ENCODE peak calls at places on chromosomes 5 and 9, in ten cellular contexts. One of them, this sample, is unnamed.

GRCh38 chr9:108761530-108762347 is 94.0 kb downstream of the ACTL7B start:
- DNase-seq in RWPE1: peak; percentile 94
- DNase-seq in neural crest cell: peak; percentile 60
- DNase-seq in fibroblast of pulmonary artery: peak; percentile 69
- DNase-seq in HCT116: peak; percentile 33
- DNase-seq in cardiac muscle cell: peak; percentile 69
- DNase-seq in AG04449: no peak
- DNase-seq in BE2C: peak; percentile 60
- DNase-seq in prostate gland: peak; percentile 60
- DNase-seq in ovary: no peak
- DNase-seq in this sample: peak; percentile 66

GRCh38 chr9:6230037-6230778 is 14.6 kb downstream of the IL33 start:
- DNase-seq in fibroblast of pulmonary artery: peak; percentile 79
- DNase-seq in cardiac muscle cell: no peak
- DNase-seq in prostate gland: no peak
- DNase-seq in AG04449: no peak
- DNase-seq in RWPE1: peak; percentile 44
- DNase-seq in neural crest cell: no peak
- DNase-seq in HCT116: no peak
- DNase-seq in ovary: no peak
- DNase-seq in BE2C: no peak
- DNase-seq in this sample: no peak

GRCh38 chr9:109176386-109176785 is 9.3 kb upstream of the FRRS1L start:
- DNase-seq in ovary: no peak
- DNase-seq in neural crest cell: no peak
- DNase-seq in cardiac muscle cell: no peak
- DNase-seq in HCT116: no peak
- DNase-seq in AG04449: no peak
- DNase-seq in fibroblast of pulmonary artery: no peak
- DNase-seq in BE2C: no peak
- DNase-seq in prostate gland: no peak
- DNase-seq in RWPE1: no peak
- DNase-seq in this sample: peak; percentile 26

GRCh38 chr9:134378901-134379338 is 52.7 kb downstream of the RXRA start:
- DNase-seq in BE2C: peak; percentile 46
- DNase-seq in RWPE1: peak; percentile 91
- DNase-seq in HCT116: peak; percentile 37
- DNase-seq in cardiac muscle cell: no peak
- DNase-seq in fibroblast of pulmonary artery: peak; percentile 42
- DNase-seq in ovary: peak; percentile 56
- DNase-seq in neural crest cell: no peak
- DNase-seq in AG04449: no peak
- DNase-seq in prostate gland: peak; percentile 94
- DNase-seq in this sample: no peak

GRCh38 chr5:77645158-77645994 is 6.9 kb upstream of the OTP start:
- DNase-seq in RWPE1: no peak
- DNase-seq in HCT116: peak; percentile 29
- DNase-seq in ovary: no peak
- DNase-seq in prostate gland: no peak
- DNase-seq in cardiac muscle cell: peak; percentile 82
- DNase-seq in fibroblast of pulmonary artery: no peak
- DNase-seq in neural crest cell: no peak
- DNase-seq in BE2C: peak; percentile 74
- DNase-seq in AG04449: no peak
- DNase-seq in this sample: peak; percentile 78

GRCh38 chr9:73149371-73150067 is 2.1 kb upstream of the ANXA1 start:
- DNase-seq in fibroblast of pulmonary artery: peak; percentile 85
- DNase-seq in neural crest cell: no peak
- DNase-seq in BE2C: no peak
- DNase-seq in prostate gland: no peak
- DNase-seq in RWPE1: peak; percentile 88
- DNase-seq in AG04449: peak; percentile 52
- DNase-seq in cardiac muscle cell: no peak
- DNase-seq in HCT116: peak; percentile 69
- DNase-seq in ovary: no peak
- DNase-seq in this sample: no peak

GRCh38 chr9:119868694-119869093 is 499.5 kb upstream of the BRINP1 start:
- DNase-seq in cardiac muscle cell: no peak
- DNase-seq in AG04449: no peak
- DNase-seq in fibroblast of pulmonary artery: no peak
- DNase-seq in HCT116: no peak
- DNase-seq in RWPE1: no peak
- DNase-seq in prostate gland: peak; percentile 94
- DNase-seq in BE2C: peak; percentile 11
- DNase-seq in neural crest cell: no peak
- DNase-seq in ovary: no peak
- DNase-seq in this sample: no peak

GRCh38 chr9:101119206-101119819 is 90.8 kb downstream of the PLPPR1 start:
- DNase-seq in fibroblast of pulmonary artery: peak; percentile 18
- DNase-seq in cardiac muscle cell: peak; percentile 70
- DNase-seq in ovary: no peak
- DNase-seq in prostate gland: peak; percentile 51
- DNase-seq in AG04449: no peak
- DNase-seq in BE2C: peak; percentile 52
- DNase-seq in neural crest cell: peak; percentile 55
- DNase-seq in RWPE1: peak; percentile 57
- DNase-seq in HCT116: peak; percentile 28
- DNase-seq in this sample: peak; percentile 78

GRCh38 chr5:33272288-33272687 is 168.5 kb upstream of the TARS1 start:
- DNase-seq in cardiac muscle cell: no peak
- DNase-seq in ovary: no peak
- DNase-seq in BE2C: no peak
- DNase-seq in RWPE1: peak; percentile 82
- DNase-seq in AG04449: peak; percentile 68
- DNase-seq in neural crest cell: no peak
- DNase-seq in HCT116: peak; percentile 59
- DNase-seq in fibroblast of pulmonary artery: peak; percentile 92
- DNase-seq in prostate gland: no peak
- DNase-seq in this sample: no peak

GRCh38 chr5:95848701-95849100 is 26.2 kb upstream of the GLRX start:
- DNase-seq in neural crest cell: no peak
- DNase-seq in ovary: no peak
- DNase-seq in BE2C: no peak
- DNase-seq in RWPE1: no peak
- DNase-seq in fibroblast of pulmonary artery: peak; percentile 66
- DNase-seq in cardiac muscle cell: no peak
- DNase-seq in AG04449: no peak
- DNase-seq in HCT116: no peak
- DNase-seq in prostate gland: no peak
- DNase-seq in this sample: no peak

GRCh38 chr5:163460562-163461176 is at the start of gene HMMR:
- DNase-seq in cardiac muscle cell: peak; percentile 60
- DNase-seq in BE2C: peak; percentile 36
- DNase-seq in fibroblast of pulmonary artery: no peak
- DNase-seq in ovary: no peak
- DNase-seq in AG04449: no peak
- DNase-seq in neural crest cell: no peak
- DNase-seq in RWPE1: no peak
- DNase-seq in prostate gland: no peak
- DNase-seq in HCT116: no peak
- DNase-seq in this sample: peak; percentile 37

GRCh38 chr5:140566665-140567064 is 2.0 kb downstream of the SLC35A4 start:
- DNase-seq in neural crest cell: no peak
- DNase-seq in prostate gland: no peak
- DNase-seq in BE2C: no peak
- DNase-seq in HCT116: no peak
- DNase-seq in cardiac muscle cell: no peak
- DNase-seq in ovary: no peak
- DNase-seq in AG04449: no peak
- DNase-seq in RWPE1: no peak
- DNase-seq in fibroblast of pulmonary artery: no peak
- DNase-seq in this sample: no peak

GRCh38 chr9:78383130-78383529 is 86.2 kb downstream of the PSAT1 start:
- DNase-seq in cardiac muscle cell: no peak
- DNase-seq in ovary: no peak
- DNase-seq in neural crest cell: no peak
- DNase-seq in fibroblast of pulmonary artery: peak; percentile 33
- DNase-seq in BE2C: no peak
- DNase-seq in HCT116: no peak
- DNase-seq in RWPE1: no peak
- DNase-seq in prostate gland: no peak
- DNase-seq in AG04449: no peak
- DNase-seq in this sample: no peak

GRCh38 chr9:95032580-95033298 is 284.8 kb downstream of the FANCC start:
- DNase-seq in BE2C: no peak
- DNase-seq in prostate gland: no peak
- DNase-seq in cardiac muscle cell: peak; percentile 47
- DNase-seq in HCT116: no peak
- DNase-seq in ovary: no peak
- DNase-seq in RWPE1: no peak
- DNase-seq in AG04449: no peak
- DNase-seq in fibroblast of pulmonary artery: no peak
- DNase-seq in neural crest cell: no peak
- DNase-seq in this sample: no peak

GRCh38 chr9:119322137-119322695 is 47.0 kb downstream of the BRINP1 start:
- DNase-seq in ovary: peak; percentile 71
- DNase-seq in neural crest cell: peak; percentile 4
- DNase-seq in AG04449: no peak
- DNase-seq in BE2C: no peak
- DNase-seq in prostate gland: no peak
- DNase-seq in fibroblast of pulmonary artery: no peak
- DNase-seq in RWPE1: no peak
- DNase-seq in HCT116: no peak
- DNase-seq in cardiac muscle cell: peak; percentile 74
- DNase-seq in this sample: peak; percentile 16

GRCh38 chr5:138212828-138213160 is 329 bp downstream of the CDC23 start:
- DNase-seq in cardiac muscle cell: no peak
- DNase-seq in BE2C: no peak
- DNase-seq in prostate gland: no peak
- DNase-seq in fibroblast of pulmonary artery: peak; percentile 2
- DNase-seq in RWPE1: peak; percentile 25
- DNase-seq in neural crest cell: no peak
- DNase-seq in ovary: no peak
- DNase-seq in AG04449: no peak
- DNase-seq in HCT116: no peak
- DNase-seq in this sample: no peak

GRCh38 chr5:138210985-138211384 is 2.1 kb downstream of the CDC23 start:
- DNase-seq in cardiac muscle cell: no peak
- DNase-seq in BE2C: no peak
- DNase-seq in prostate gland: no peak
- DNase-seq in neural crest cell: no peak
- DNase-seq in RWPE1: no peak
- DNase-seq in fibroblast of pulmonary artery: no peak
- DNase-seq in HCT116: no peak
- DNase-seq in AG04449: no peak
- DNase-seq in ovary: no peak
- DNase-seq in this sample: no peak

GRCh38 chr5:138216799-138217198 is 3.7 kb upstream of the CDC23 start:
- DNase-seq in neural crest cell: no peak
- DNase-seq in cardiac muscle cell: no peak
- DNase-seq in prostate gland: no peak
- DNase-seq in fibroblast of pulmonary artery: no peak
- DNase-seq in ovary: no peak
- DNase-seq in AG04449: no peak
- DNase-seq in HCT116: no peak
- DNase-seq in RWPE1: no peak
- DNase-seq in BE2C: no peak
- DNase-seq in this sample: no peak

GRCh38 chr5:138213161-138214029 is at the start of gene CDC23:
- DNase-seq in HCT116: peak; percentile 97
- DNase-seq in AG04449: peak; percentile 88
- DNase-seq in neural crest cell: peak; percentile 86
- DNase-seq in fibroblast of pulmonary artery: peak; percentile 98
- DNase-seq in cardiac muscle cell: peak; percentile 98
- DNase-seq in prostate gland: peak; percentile 96
- DNase-seq in BE2C: peak; percentile 94
- DNase-seq in RWPE1: peak; percentile 100
- DNase-seq in ovary: peak; percentile 86
- DNase-seq in this sample: peak; percentile 91
- TF ChIP-seq CTCF in HCT116: no peak
- TF ChIP-seq CTCF in AG04449: no peak
- TF ChIP-seq CTCF in neural crest cell: no peak
- TF ChIP-seq CTCF in fibroblast of pulmonary artery: no peak
- TF ChIP-seq CTCF in cardiac muscle cell: no peak
- TF ChIP-seq CTCF in prostate gland: no peak
- TF ChIP-seq CTCF in BE2C: no peak
- TF ChIP-seq CTCF in RWPE1: no peak
- TF ChIP-seq CTCF in ovary: no peak
- TF ChIP-seq CTCF in this sample: no peak

DNA sequence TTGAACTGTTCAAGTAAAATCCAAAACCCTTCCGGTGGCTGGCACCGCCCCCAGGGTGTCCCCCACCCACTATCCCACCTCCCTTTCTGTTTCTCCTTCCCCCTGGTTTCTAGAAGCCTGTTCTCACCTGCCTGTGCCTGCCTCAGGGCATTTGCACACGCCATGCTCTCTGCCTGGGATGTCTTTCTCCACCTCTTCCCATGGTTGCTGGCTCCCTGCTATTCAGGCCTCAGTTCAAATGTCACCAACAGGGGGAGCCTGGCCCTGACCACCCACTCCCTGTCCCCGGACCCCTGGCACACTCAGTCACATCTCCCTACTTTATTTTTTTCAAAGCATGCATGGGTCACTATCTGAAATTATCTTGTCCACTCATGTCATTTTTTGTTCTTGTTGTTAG is 39.9 kb upstream of the EEIG1 start:
- DNase-seq in AG04449: no peak
- DNase-seq in RWPE1: no peak
- DNase-seq in neural crest cell: no peak
- DNase-seq in prostate gland: no peak
- DNase-seq in fibroblast of pulmonary artery: no peak
- DNase-seq in BE2C: no peak
- DNase-seq in HCT116: no peak
- DNase-seq in cardiac muscle cell: no peak
- DNase-seq in ovary: no peak
- DNase-seq in this sample: peak; percentile 15
- TF ChIP-seq CTCF in AG04449: no peak
- TF ChIP-seq CTCF in RWPE1: no peak
- TF ChIP-seq CTCF in neural crest cell: peak; percentile 41
- TF ChIP-seq CTCF in prostate gland: no peak
- TF ChIP-seq CTCF in fibroblast of pulmonary artery: peak; percentile 32
- TF ChIP-seq CTCF in BE2C: peak; percentile 44
- TF ChIP-seq CTCF in HCT116: peak; percentile 55
- TF ChIP-seq CTCF in cardiac muscle cell: peak; percentile 13
- TF ChIP-seq CTCF in ovary: no peak
- TF ChIP-seq CTCF in this sample: no peak

DNA sequence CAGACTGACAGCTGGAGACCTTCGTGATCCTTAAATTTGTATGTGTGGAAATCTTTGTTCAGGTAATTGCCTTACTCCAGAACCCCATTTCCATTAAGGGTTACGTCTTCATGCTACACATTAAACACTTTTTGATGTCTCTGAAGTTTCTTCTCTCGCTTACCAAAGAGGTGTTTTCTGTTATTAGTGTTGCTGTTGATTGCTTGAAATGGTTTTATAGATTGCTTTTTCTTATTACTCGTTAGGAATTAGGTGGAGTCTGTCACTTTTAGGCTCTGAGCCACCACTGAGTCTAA is 62.3 kb upstream of the PPARGC1B start:
- DNase-seq in BE2C: no peak
- DNase-seq in neural crest cell: no peak
- DNase-seq in fibroblast of pulmonary artery: no peak
- DNase-seq in HCT116: no peak
- DNase-seq in prostate gland: no peak
- DNase-seq in RWPE1: no peak
- DNase-seq in AG04449: no peak
- DNase-seq in ovary: no peak
- DNase-seq in cardiac muscle cell: no peak
- DNase-seq in this sample: no peak
- TF ChIP-seq CTCF in BE2C: no peak
- TF ChIP-seq CTCF in neural crest cell: peak; percentile 18
- TF ChIP-seq CTCF in fibroblast of pulmonary artery: no peak
- TF ChIP-seq CTCF in HCT116: no peak
- TF ChIP-seq CTCF in prostate gland: no peak
- TF ChIP-seq CTCF in RWPE1: peak; percentile 63
- TF ChIP-seq CTCF in AG04449: no peak
- TF ChIP-seq CTCF in ovary: no peak
- TF ChIP-seq CTCF in cardiac muscle cell: no peak
- TF ChIP-seq CTCF in this sample: peak; percentile 3

GRCh38 chr5:174724484-174725260 is at the start of gene MSX2:
- DNase-seq in ovary: peak; percentile 41
- DNase-seq in HCT116: peak; percentile 80
- DNase-seq in RWPE1: peak; percentile 100
- DNase-seq in BE2C: peak; percentile 93
- DNase-seq in fibroblast of pulmonary artery: peak; percentile 86
- DNase-seq in AG04449: peak; percentile 16
- DNase-seq in prostate gland: peak; percentile 94
- DNase-seq in neural crest cell: peak; percentile 78
- DNase-seq in cardiac muscle cell: peak; percentile 98
- DNase-seq in this sample: peak; percentile 91
- TF ChIP-seq CTCF in ovary: no peak
- TF ChIP-seq CTCF in HCT116: no peak
- TF ChIP-seq CTCF in RWPE1: no peak
- TF ChIP-seq CTCF in BE2C: no peak
- TF ChIP-seq CTCF in fibroblast of pulmonary artery: no peak
- TF ChIP-seq CTCF in AG04449: no peak
- TF ChIP-seq CTCF in prostate gland: no peak
- TF ChIP-seq CTCF in neural crest cell: peak; percentile 17
- TF ChIP-seq CTCF in cardiac muscle cell: peak; percentile 4
- TF ChIP-seq CTCF in this sample: no peak